ENCODE peak calls at places on chromosomes 4 and X, in eight cellular contexts. C is endodermal cell, H is dorsolateral prefrontal cortex, J is psoas muscle, L is body of pancreas, V is BJ, M is mucosa of descending colon, G is ascending aorta. P is an unnamed sample.

GRCh38 chrX:17403231-17403691 is 28.3 kb downstream of the NHS start:
- DNase-seq in V (no peak), J (no peak), G (no peak), M (no peak), L (peak; percentile 20), H (no peak), C (no peak), P (no peak)

GRCh38 chrX:125205918-125206665 is 113.6 kb upstream of the TEX13C start:
- DNase-seq in L (peak; percentile 13), G (no peak), V (no peak), J (no peak), C (peak; percentile 74), M (no peak), H (no peak), P (no peak)

GRCh38 chr4:87365348-87365747 is 25.6 kb downstream of the HSD17B11 start:
- DNase-seq in G (no peak), M (no peak), V (no peak), C (no peak), H (no peak), J (no peak), L (no peak), P (no peak)

GRCh38 chr4:21986312-21986711 is 37.7 kb upstream of the KCNIP4 start:
- DNase-seq in G (no peak), M (peak; percentile 4), H (no peak), J (no peak), V (no peak), L (no peak), C (no peak), P (no peak)

GRCh38 chr4:40837094-40837870 is 87.5 kb downstream of the NSUN7 start:
- DNase-seq in G (no peak), L (no peak), C (no peak), V (no peak), H (peak; percentile 41), M (no peak), J (no peak), P (no peak)

GRCh38 chr4:147560632-147561031 is 56.6 kb upstream of the TMEM184C start:
- DNase-seq in V (no peak), J (no peak), C (no peak), L (no peak), G (no peak), M (no peak), H (no peak), P (no peak)

GRCh38 chrX:152897216-152898144 is at the start of gene ZNF185:
- DNase-seq in C (peak; percentile 93), J (no peak), H (no peak), V (no peak), M (peak; percentile 56), L (peak; percentile 51), G (no peak), P (no peak)

GRCh38 chr4:60241886-60242285 is 958.2 kb upstream of the ADGRL3 start:
- DNase-seq in H (no peak), M (no peak), L (no peak), V (no peak), C (no peak), G (no peak), J (no peak), P (no peak)

GRCh38 chr4:6718932-6719610 is 3.1 kb downstream of the BLOC1S4 start:
- DNase-seq in J (no peak), V (no peak), C (no peak), M (no peak), L (no peak), H (no peak), G (no peak), P (no peak)

GRCh38 chrX:132490086-132490419 is 1.2 kb upstream of the MBNL3 start:
- DNase-seq in V (no peak), C (no peak), H (no peak), M (no peak), G (no peak), J (no peak), L (no peak), P (no peak)

DNA sequence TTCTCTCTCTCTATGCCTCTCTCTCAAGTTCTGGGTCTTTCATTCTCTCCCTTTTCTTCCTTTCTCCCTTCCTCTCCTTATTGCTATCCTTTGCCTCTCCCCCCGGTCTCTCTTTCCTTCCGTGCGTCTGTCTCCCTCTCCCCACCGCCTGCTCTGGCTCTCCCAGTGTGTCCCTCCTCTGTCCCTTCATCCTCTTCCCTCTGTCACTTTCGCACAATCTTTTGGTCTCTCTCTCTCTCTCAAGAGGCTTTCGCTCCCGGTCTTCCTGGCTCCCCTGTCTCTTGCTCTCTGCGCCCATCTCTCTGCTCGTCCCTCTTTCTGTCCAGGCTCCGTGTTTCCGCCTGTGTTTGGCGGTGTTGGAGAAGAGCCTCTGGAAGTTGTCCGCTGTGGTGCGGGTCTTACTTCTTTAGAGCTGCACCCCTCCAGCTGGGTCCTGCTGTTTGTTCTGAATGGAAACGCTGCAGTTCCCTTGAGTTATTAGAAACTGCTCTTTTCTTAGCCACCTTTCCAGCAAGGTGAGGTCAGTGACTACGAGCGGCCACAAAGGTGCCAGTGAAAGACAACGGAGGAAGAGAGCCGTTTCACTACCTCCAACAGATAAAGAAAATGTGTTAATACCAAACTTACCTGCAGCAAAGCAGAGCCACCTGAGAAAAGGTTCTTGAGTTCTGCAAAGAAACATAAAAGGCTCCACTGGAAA is 1.1 kb downstream of the BMPR1B start:
- DNase-seq in C (peak; percentile 77), G (no peak), V (no peak), L (no peak), M (no peak), J (no peak), H (no peak), P (no peak)
- H3K4me3 ChIP-seq in C (peak overlapping the region; percentile 84), G (peak overlapping the region; percentile 81), V (peak overlapping the region; percentile 41), L (peak overlapping the region; percentile 19), M (no peak overlapping the region), J (peak overlapping the region; percentile 75), H (peak overlapping the region; percentile 59), P (peak overlapping the region; percentile 60)

GRCh38 chr4:169270810-169271691 is at the start of gene SH3RF1:
- DNase-seq in L (peak; percentile 86), V (no peak), G (peak; percentile 63), C (peak; percentile 89), H (peak; percentile 85), J (peak; percentile 94), M (peak; percentile 89), P (no peak)
- TF ChIP-seq CTCF in L (peak; percentile 39), V (peak; percentile 23), G (peak; percentile 20), C (peak; percentile 58), H (peak; percentile 46), J (peak; percentile 44), M (peak; percentile 12), P (no peak)

GRCh38 chr4:117135634-117136354 is 50.4 kb upstream of the TRAM1L1 start:
- DNase-seq in L (no peak), G (no peak), V (no peak), M (no peak), H (no peak), C (no peak), J (no peak), P (no peak)
- H3K4me3 ChIP-seq in L (no peak overlapping the region), G (no peak overlapping the region), V (no peak overlapping the region), M (no peak overlapping the region), H (no peak overlapping the region), C (no peak overlapping the region), J (no peak overlapping the region), P (no peak overlapping the region)

GRCh38 chrX:19893722-19894121 is 6.3 kb upstream of the SH3KBP1 start:
- DNase-seq in H (no peak), L (no peak), J (no peak), C (no peak), M (no peak), V (peak; percentile 55), G (no peak), P (peak; percentile 31)

GRCh38 chrX:19886375-19886774 is 1.0 kb downstream of the SH3KBP1 start:
- DNase-seq in G (no peak), L (no peak), M (no peak), H (no peak), C (peak; percentile 47), V (no peak), J (no peak), P (no peak)

GRCh38 chrX:19886888-19887531 is 390 bp downstream of the SH3KBP1 start:
- DNase-seq in V (no peak), M (no peak), C (peak; percentile 58), J (peak; percentile 58), H (no peak), G (no peak), L (peak; percentile 14), P (no peak)

GRCh38 chrX:19888419-19888879 is 1.0 kb upstream of the SH3KBP1 start:
- DNase-seq in J (no peak), G (no peak), C (peak; percentile 88), M (peak; percentile 51), L (peak; percentile 17), V (peak; percentile 30), H (no peak), P (no peak)

GRCh38 chrX:19889582-19890342 is 2.4 kb upstream of the SH3KBP1 start:
- DNase-seq in M (no peak), J (no peak), V (no peak), C (peak; percentile 58), H (no peak), L (no peak), G (no peak), P (peak; percentile 46)
- TF ChIP-seq CTCF in M (no peak), J (no peak), V (no peak), C (peak; percentile 51), H (no peak), L (no peak), G (no peak), P (peak; percentile 35)

P was measured in epithelial cell of proximal tubule.